ENCODE peak calls at places on chromosomes 5 and 9, in five cellular contexts. Z is adrenal gland; D is naive thymus-derived CD4-positive, alpha-beta T cell; B is H1; J is psoas muscle. Y is an unnamed sample.
A peak's percentile ranks its signal among the peaks of the same experiment; 100 is the strongest.

GRCh38 chr9:125126019-125126746 is 17.1 kb downstream of the SCAI start:
- DNase-seq in Z (peak; percentile 94), B (peak; percentile 33), D (peak; percentile 92), J (peak; percentile 92), Y (peak; percentile 78)

GRCh38 chr9:75149841-75150241 is 61.5 kb downstream of the OSTF1 start:
- DNase-seq in J (no peak), Z (no peak), D (no peak), B (no peak), Y (no peak)

GRCh38 chr5:673140-673836 is 19.9 kb downstream of the TPPP start:
- DNase-seq in Z (no peak), B (peak; percentile 45), J (peak; percentile 45), D (no peak), Y (no peak)

GRCh38 chr5:59486508-59486907 is 407.0 kb downstream of the PDE4D start:
- DNase-seq in Z (no peak), D (no peak), B (no peak), J (no peak), Y (no peak)

GRCh38 chr5:108703313-108703712 is 44.4 kb upstream of the FER start:
- DNase-seq in B (no peak), J (no peak), D (no peak), Z (no peak), Y (no peak)

GRCh38 chr5:168086104-168086610 is 205.3 kb upstream of the WWC1 start:
- DNase-seq in B (no peak), D (no peak), Z (no peak), J (no peak), Y (peak; percentile 97)

GRCh38 chr5:137340899-137341298 is 158.2 kb downstream of the SPOCK1 start:
- DNase-seq in J (no peak), Z (no peak), D (no peak), B (no peak), Y (no peak)

GRCh38 chr5:158384535-158385421 is 525.8 kb upstream of the CLINT1 start:
- DNase-seq in J (no peak), D (no peak), B (no peak), Z (no peak), Y (peak; percentile 97)

GRCh38 chr9:89603629-89604462 is 966 bp upstream of the GADD45G start:
- DNase-seq in D (peak; percentile 19), Z (peak; percentile 90), J (peak; percentile 86), B (peak; percentile 93), Y (no peak)

GRCh38 chr9:76873821-76874220 is 32.1 kb downstream of the PRUNE2 start:
- DNase-seq in B (no peak), J (no peak), D (no peak), Z (no peak), Y (no peak)

GRCh38 chr9:124345751-124346281 is 69.4 kb downstream of the PSMB7 start:
- DNase-seq in Z (no peak), J (peak; percentile 41), B (no peak), D (no peak), Y (no peak)

GRCh38 chr5:42274913-42275312 is 148.3 kb upstream of the GHR start:
- DNase-seq in Z (no peak), B (no peak), J (no peak), D (no peak), Y (no peak)

GRCh38 chr5:163978897-163979296 is 473.5 kb downstream of the MAT2B start:
- DNase-seq in B (no peak), J (no peak), Z (no peak), D (no peak), Y (no peak)

GRCh38 chr5:115461506-115462290 is 82.9 kb downstream of the FEM1C start:
- DNase-seq in D (no peak), Z (no peak), J (no peak), B (no peak), Y (peak; percentile 94)

GRCh38 chr5:17620627-17621026 is 10.4 kb downstream of the TAF11L12 start:
- DNase-seq in D (no peak), Z (no peak), J (no peak), B (peak; percentile 84), Y (no peak)

GRCh38 chr5:38069360-38069759 is 189.0 kb upstream of the EGFLAM start:
- DNase-seq in B (no peak), J (no peak), D (no peak), Z (peak; percentile 80), Y (no peak)

GRCh38 chr9:115379719-115380118 is 261.8 kb upstream of the TNC start:
- DNase-seq in J (no peak), Z (no peak), D (no peak), B (no peak), Y (no peak)

GRCh38 chr9:131641618-131642495 is 96.5 kb downstream of the PRRT1B start:
- DNase-seq in D (no peak), J (no peak), Z (no peak), B (no peak), Y (peak; percentile 35)

GRCh38 chr9:112034216-112034611 is 137.6 kb downstream of the UGCG start:
- DNase-seq in D (no peak), B (no peak), Z (no peak), J (no peak), Y (no peak)

GRCh38 chr5:3607541-3608147 is 12.0 kb downstream of the IRX1 start:
- DNase-seq in Z (no peak), D (no peak), J (no peak), B (no peak), Y (no peak)

GRCh38 chr5:1511651-1512540 is 11.9 kb downstream of the LPCAT1 start:
- DNase-seq in J (peak; percentile 40), D (no peak), B (peak; percentile 45), Z (peak; percentile 0), Y (peak; percentile 23)

DNA sequence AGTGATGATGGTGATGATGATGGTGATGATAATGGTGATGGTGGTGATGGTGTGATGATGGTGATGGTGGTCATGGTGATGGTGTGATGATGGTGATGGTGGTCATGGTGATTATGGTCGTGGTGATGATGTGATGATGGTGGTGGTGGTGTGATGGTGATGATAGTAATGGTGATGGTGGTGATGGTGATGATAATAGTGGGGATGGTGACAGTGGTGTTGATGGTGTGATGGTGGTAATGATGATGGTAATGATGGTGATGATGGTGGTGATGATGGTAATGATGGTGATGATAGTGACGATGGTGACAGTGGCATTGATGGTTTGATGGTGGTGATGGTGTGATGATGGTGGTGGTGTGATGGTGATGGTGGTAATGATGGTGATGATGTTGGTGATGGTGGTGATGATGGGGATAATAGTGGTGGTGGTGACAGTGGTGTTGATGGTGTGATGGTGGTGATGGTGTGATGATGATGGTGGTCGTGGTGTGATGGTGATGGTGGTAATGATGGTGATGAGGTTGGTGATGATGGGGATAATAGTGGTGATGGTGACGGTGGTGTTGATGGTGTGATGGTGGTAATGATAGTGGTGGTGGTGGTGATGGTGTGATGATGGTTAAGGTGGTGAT is 6.5 kb downstream of the STKLD1 start:
- DNase-seq in Z (no peak), J (no peak), D (no peak), B (no peak), Y (no peak)
- H3K27ac ChIP-seq in Z (no peak overlapping the region), J (no peak overlapping the region), D (no peak overlapping the region), B (no peak overlapping the region), Y (no peak overlapping the region)

GRCh38 chr5:131536211-131536826 is 98.7 kb downstream of the RAPGEF6 start:
- DNase-seq in Z (no peak), B (no peak), D (peak; percentile 33), J (no peak), Y (no peak)
- H3K4me3 ChIP-seq in Z (no peak overlapping the region), B (no peak overlapping the region), D (peak overlapping the region; percentile 1), J (no peak overlapping the region), Y (no peak overlapping the region)

DNA sequence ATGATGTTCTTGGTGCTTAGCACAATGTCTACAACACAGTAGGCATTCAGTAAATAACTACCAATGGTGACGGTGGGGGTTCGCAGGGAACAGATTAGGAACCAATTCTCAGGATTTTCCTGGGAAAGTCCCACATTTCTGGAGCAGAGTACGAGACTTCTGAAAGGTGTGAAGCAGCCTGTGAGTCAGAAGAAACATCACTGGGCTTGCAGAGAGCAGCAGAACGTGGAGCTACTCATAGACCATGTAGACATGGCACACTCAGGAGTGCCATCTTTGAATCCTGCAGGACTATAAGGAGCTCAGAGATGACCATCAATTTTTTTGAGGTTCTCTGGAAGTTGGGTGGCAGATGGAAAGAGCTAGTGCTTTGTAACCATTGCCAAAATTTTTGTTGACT is 106.6 kb upstream of the ANKRD55 start:
- DNase-seq in Z (no peak), J (no peak), B (no peak), D (no peak), Y (no peak)
- H3K9me3 ChIP-seq in Z (no peaks in the 10 kb centered on the region), J (no peaks in the 10 kb centered on the region), B (peaks cover 7% of the 10 kb centered on the region), D (no peaks in the 10 kb centered on the region), Y (no peaks in the 10 kb centered on the region)

DNA sequence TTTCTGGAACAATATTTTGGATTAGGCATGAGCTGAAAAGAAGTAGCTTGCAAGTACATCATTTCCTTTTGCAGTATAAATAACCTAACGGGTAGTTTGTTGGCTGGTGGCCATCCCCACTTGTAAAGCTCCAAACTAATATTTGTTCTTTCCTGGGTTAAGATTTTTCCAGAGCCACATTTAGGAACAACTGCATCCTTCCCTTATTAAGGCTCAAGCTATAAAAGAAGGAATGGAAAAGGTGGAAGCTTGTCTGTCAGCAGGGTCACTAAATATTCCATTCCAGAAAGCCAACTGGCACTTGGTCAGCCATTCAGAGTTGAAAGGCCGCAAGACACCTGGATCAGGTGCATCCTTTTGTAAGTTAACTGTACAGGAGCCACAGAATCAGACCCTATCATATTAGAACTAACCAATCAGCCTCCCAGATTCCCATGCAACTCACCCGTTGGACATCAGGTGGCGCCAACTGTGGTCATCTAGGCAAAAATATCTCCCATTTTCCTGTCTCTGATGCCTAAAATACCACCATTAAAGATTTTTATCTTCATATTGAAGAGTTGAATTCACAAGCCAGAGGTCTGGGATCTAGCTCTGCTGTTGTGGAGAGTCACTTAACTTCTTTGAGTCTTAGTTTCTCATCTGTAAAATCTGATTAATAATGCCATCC is 82.9 kb downstream of the PTCD2 start:
- DNase-seq in Z (peak; percentile 43), B (peak; percentile 62), D (no peak), J (no peak), Y (no peak)
- H3K27ac ChIP-seq in Z (no peak overlapping the region), B (no peak overlapping the region), D (no peak overlapping the region), J (peak overlapping the region; percentile 39), Y (peak overlapping the region; percentile 87)

GRCh38 chr9:23824241-23825142 is 1.5 kb downstream of the ELAVL2 start:
- DNase-seq in D (no peak), J (peak; percentile 39), B (peak; percentile 72), Z (peak; percentile 24), Y (no peak)

GRCh38 chr9:23825700-23826099 is 340 bp downstream of the ELAVL2 start:
- DNase-seq in D (no peak), Z (no peak), J (no peak), B (no peak), Y (no peak)

GRCh38 chr9:23825143-23825531 is 903 bp downstream of the ELAVL2 start:
- DNase-seq in Z (no peak), J (no peak), D (no peak), B (no peak), Y (no peak)

GRCh38 chr9:23822331-23823169 is 3.5 kb downstream of the ELAVL2 start:
- DNase-seq in B (peak; percentile 78), J (no peak), Z (no peak), D (no peak), Y (no peak)

GRCh38 chr9:23826120-23826629 is at the start of gene ELAVL2:
- DNase-seq in B (peak; percentile 96), D (peak; percentile 48), J (peak; percentile 91), Z (peak; percentile 97), Y (peak; percentile 51)
- H3K4me3 ChIP-seq in B (peak within 1 kb of the TSS; percentile 61), D (peak within 1 kb of the TSS; percentile 27), J (peak within 1 kb of the TSS; percentile 65), Z (peak within 1 kb of the TSS; percentile 36), Y (peak within 1 kb of the TSS; percentile 26)

GRCh38 chr5:61362796-61363364 is 30.8 kb downstream of the ZSWIM6 start:
- DNase-seq in Z (no peak), B (peak; percentile 55), D (no peak), J (no peak), Y (no peak)

GRCh38 chr5:61366841-61367240 is 34.8 kb downstream of the ZSWIM6 start:
- DNase-seq in D (no peak), B (no peak), J (no peak), Z (no peak), Y (no peak)

GRCh38 chr5:61357745-61358144 is 25.7 kb downstream of the ZSWIM6 start:
- DNase-seq in Z (no peak), D (no peak), B (peak; percentile 59), J (no peak), Y (no peak)

GRCh38 chr5:61363715-61364114 is 31.7 kb downstream of the ZSWIM6 start:
- DNase-seq in J (no peak), D (no peak), Z (no peak), B (no peak), Y (no peak)
- H3K9me3 ChIP-seq in J (no peaks in the 10 kb centered on the region), D (no peaks in the 10 kb centered on the region), Z (no peaks in the 10 kb centered on the region), B (no peaks in the 10 kb centered on the region), Y (no peaks in the 10 kb centered on the region)

Y was measured in SJSA1.